ENCODE peak calls at places on chromosome 14, in four cellular contexts. O, V, A and S are unnamed samples.

GRCh38 chr14:71776463-71777359 is 155.5 kb upstream of the RGS6 start:
- DNase-seq in O (no peak), V (no peak), A (no peak), S (no peak)

GRCh38 chr14:29077916-29078315 is 311.3 kb downstream of the FOXG1 start:
- DNase-seq in O (no peak), V (no peak), A (no peak), S (no peak)

GRCh38 chr14:96206461-96206860 is 1.8 kb downstream of the BDKRB2 start:
- DNase-seq in O (no peak), V (no peak), A (no peak), S (no peak)

GRCh38 chr14:104531421-104532190 is 48.0 kb upstream of the C14orf180 start:
- DNase-seq in O (no peak), V (no peak), A (no peak), S (no peak)

GRCh38 chr14:35993512-35993960 is 167.4 kb downstream of the BRMS1L start:
- DNase-seq in O (no peak), V (no peak), A (no peak), S (no peak)

GRCh38 chr14:75123991-75124390 is 2.9 kb downstream of the NEK9 start:
- DNase-seq in O (peak; percentile 69), V (no peak), A (no peak), S (peak; percentile 43)

GRCh38 chr14:34172477-34173368 is 221.8 kb upstream of the EGLN3 start:
- DNase-seq in O (no peak), V (no peak), A (no peak), S (no peak)

GRCh38 chr14:73888971-73889370 is 2.3 kb downstream of the ZNF410 start:
- DNase-seq in O (no peak), V (no peak), A (no peak), S (no peak)

GRCh38 chr14:100065942-100066574 is 836 bp downstream of the EVL start:
- DNase-seq in O (no peak), V (no peak), A (no peak), S (peak; percentile 35)

GRCh38 chr14:96287856-96288255 is 31.8 kb downstream of the BDKRB1 start:
- DNase-seq in O (no peak), V (no peak), A (no peak), S (no peak)

GRCh38 chr14:74963705-74964271 is 8.4 kb upstream of the PGF start:
- DNase-seq in O (no peak), V (no peak), A (no peak), S (no peak)

GRCh38 chr14:100325958-100326357 is 2.8 kb downstream of the SLC25A47 start:
- DNase-seq in O (no peak), V (no peak), A (no peak), S (no peak)

GRCh38 chr14:90023176-90023896 is 38.5 kb upstream of the KCNK13 start:
- DNase-seq in O (no peak), V (no peak), A (no peak), S (no peak)

GRCh38 chr14:61611880-61612630 is 83.3 kb upstream of the HIF1A start:
- DNase-seq in O (no peak), V (no peak), A (no peak), S (no peak)

GRCh38 chr14:91904483-91904882 is 37.1 kb upstream of the TC2N start:
- DNase-seq in O (no peak), V (no peak), A (no peak), S (no peak)

GRCh38 chr14:22225526-22226133 is 363.4 kb downstream of the DAD1 start:
- DNase-seq in O (no peak), V (no peak), A (no peak), S (no peak)

GRCh38 chr14:88563845-88564244 is 1.0 kb downstream of the ZC3H14 start:
- DNase-seq in O (no peak), V (no peak), A (no peak), S (peak; percentile 27)

GRCh38 chr14:86237733-86238132 is 707.8 kb downstream of the FLRT2 start:
- DNase-seq in O (no peak), V (no peak), A (no peak), S (no peak)

GRCh38 chr14:97166497-97166896 is 369.3 kb downstream of the VRK1 start:
- DNase-seq in O (no peak), V (no peak), A (no peak), S (no peak)

GRCh38 chr14:59483360-59483759 is 848 bp downstream of the L3HYPDH start:
- DNase-seq in O (peak; percentile 25), V (no peak), A (no peak), S (peak; percentile 27)

GRCh38 chr14:49303952-49304516 is 282.1 kb downstream of the RPS29 start:
- DNase-seq in O (no peak), V (no peak), A (no peak), S (peak; percentile 7)

GRCh38 chr14:99186956-99187690 is 84.9 kb downstream of the BCL11B start:
- DNase-seq in O (no peak), V (no peak), A (no peak), S (no peak)

GRCh38 chr14:99716850-99717681 is 33.0 kb downstream of the CYP46A1 start:
- DNase-seq in O (no peak), V (no peak), A (no peak), S (no peak)

GRCh38 chr14:96225745-96226151 is 21.1 kb downstream of the BDKRB2 start:
- DNase-seq in O (no peak), V (no peak), A (peak; percentile 7), S (no peak)

GRCh38 chr14:20417250-20418186 is 4.2 kb upstream of the TEP1 start:
- DNase-seq in O (no peak), V (no peak), A (peak; percentile 65), S (no peak)

GRCh38 chr14:72416892-72417291 is 477.0 kb downstream of the DPF3 start:
- DNase-seq in O (peak; percentile 25), V (no peak), A (peak; percentile 7), S (no peak)

GRCh38 chr14:89349196-89350008 is 67.6 kb downstream of the FOXN3 start:
- DNase-seq in O (no peak), V (no peak), A (no peak), S (peak; percentile 26)

GRCh38 chr14:86799244-86799647 is 1193.7 kb downstream of the GALC start:
- DNase-seq in O (no peak), V (no peak), A (peak; percentile 72), S (peak; percentile 55)

GRCh38 chr14:50371546-50371945 is 25.1 kb downstream of the CDKL1 start:
- DNase-seq in O (no peak), V (no peak), A (no peak), S (no peak)
- TF ChIP-seq POLR2A in O (no peak), V (no peak), A (no peak), S (no peak)

DNA sequence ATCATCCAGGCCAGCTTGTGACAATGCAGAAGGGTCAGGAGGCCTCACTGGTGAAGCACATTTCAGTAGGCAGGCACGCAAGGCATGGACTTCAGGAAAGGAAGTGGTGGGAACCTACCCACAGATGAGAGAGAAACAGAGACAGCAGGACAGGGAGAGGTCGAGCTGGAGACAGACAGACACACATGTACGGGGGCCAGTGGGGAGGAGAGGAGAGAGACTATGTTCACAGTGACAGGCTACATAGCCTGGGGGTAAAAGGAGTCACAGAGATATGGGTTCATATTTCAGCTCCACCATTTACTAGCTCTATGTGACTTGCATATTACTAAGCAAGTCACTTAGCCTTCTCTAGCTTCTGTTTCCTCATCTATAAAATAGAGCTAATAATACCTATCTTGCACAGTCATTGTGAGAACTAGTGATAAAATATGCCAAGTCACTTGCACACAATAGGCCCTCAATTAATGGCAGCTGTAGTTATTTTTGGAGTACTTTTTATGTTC is 91.1 kb upstream of the FUT8 start:
- DNase-seq in O (no peak), V (no peak), A (no peak), S (no peak)
- TF ChIP-seq POLR2A in O (no peak), V (no peak), A (no peak), S (no peak)

DNA sequence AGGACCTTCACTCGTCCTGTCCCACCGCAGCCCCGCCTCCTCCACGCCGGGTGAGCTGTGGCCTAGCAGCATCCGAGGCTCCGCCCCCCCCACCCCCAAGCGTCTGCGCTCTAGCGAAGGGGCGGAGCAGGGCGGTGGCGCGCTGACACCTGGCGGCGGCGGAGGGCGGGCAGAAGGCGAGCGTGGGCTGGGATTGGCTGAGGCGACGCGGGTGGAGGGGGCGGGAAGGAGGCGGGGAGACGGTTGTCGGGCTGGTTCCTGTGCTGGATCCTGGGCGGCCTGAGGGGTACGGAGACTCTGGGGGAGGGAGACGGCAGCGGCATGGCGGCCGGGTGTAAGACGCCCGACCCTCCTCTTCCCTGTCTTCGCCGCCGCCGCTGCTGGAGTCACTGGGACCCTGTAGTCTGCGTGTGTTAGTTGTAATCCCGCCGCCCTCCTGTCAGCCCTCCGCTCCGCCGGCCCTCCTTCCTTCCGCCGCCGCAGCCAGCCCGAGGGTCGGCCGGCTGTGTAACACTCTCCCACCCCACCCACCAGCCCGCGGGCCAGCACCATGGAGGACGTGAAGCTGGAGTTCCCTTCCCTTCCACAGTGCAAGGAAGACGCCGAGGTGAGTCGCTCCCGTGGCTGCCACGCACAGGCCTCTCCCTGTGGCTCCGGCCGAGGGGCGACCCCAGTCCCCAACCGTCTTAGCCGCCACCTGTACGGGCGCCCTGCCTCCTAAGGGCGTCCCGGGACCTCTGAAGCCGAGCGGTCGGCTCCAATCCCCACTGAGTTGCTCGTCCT is at the start of gene STYX:
- DNase-seq in O (peak; percentile 54), V (peak; percentile 99), A (peak; percentile 95), S (peak; percentile 97)
- TF ChIP-seq POLR2A in O (peak; percentile 97), V (peak; percentile 94), A (peak; percentile 98), S (peak; percentile 79)

GRCh38 chr14:52949711-52950409 is 990 bp downstream of the FERMT2 start:
- DNase-seq in O (peak; percentile 51), V (no peak), A (peak; percentile 44), S (no peak)
- TF ChIP-seq POLR2A in O (no peak), V (peak; percentile 33), A (no peak), S (no peak)

GRCh38 chr14:51677276-51677675 is 25.6 kb downstream of the FRMD6 start:
- DNase-seq in O (no peak), V (no peak), A (no peak), S (no peak)
- TF ChIP-seq POLR2A in O (no peak), V (no peak), A (no peak), S (no peak)

DNA sequence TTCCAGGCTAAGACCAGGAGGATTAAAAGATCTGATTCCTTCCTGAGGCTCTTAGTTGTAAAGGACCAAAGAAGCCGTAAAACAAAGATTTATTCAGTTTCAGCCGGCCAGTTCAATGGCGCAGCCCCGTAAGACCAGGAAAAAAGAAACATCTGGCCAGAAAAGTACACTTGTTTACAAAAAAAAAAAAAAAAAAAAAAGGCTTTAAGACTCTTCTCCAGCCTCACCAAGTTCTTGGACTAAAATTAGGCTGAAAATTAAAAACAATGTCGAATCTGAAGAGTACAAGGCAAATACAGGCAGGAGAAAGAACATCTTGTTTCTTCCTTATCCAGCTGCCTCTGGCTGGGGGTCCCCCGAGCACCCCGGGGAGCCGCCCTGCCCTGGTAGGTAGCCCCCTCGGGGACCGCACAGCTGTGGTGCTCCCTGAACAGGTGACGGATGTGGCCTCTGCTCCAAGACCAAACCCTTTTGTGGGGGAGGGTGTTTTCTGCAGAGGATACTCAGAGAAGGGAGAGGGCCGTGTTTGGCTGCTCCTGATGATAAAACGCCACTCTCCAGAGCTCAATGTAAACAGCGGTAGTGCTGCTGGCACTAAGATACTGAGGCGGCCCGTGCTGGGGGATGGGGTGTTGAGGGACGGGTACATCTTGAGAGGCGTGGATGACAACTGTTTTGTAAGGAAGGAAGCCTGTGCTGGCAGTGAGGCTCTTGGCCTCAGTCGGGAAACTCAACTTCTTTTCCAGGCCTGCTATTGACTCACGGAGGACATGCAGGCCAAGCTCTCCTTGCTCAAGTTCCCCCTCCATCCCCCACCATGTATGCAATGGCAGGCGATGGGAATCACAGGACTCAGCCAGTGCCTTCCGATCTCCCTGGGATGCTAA is 201.0 kb upstream of the DIO3 start:
- DNase-seq in O (no peak), V (no peak), A (no peak), S (no peak)
- TF ChIP-seq POLR2A in O (no peak), V (no peak), A (no peak), S (no peak)